ENCODE peak calls at places on chromosomes 1 and 21, in nine cellular contexts. X is AG04450, F is adrenal gland, M is tibial nerve, H is GM13977, G is WTC11, U is GM12864, I is omental fat pad, L is neural crest cell. T is an unnamed sample.

GRCh38 chr1:17212487-17213121 is 7.7 kb downstream of the PADI1 start:
- DNase-seq in X (peak), G (no peak), F (no peak), I (no peak), H (no peak), L (no peak), U (no peak), M (no peak), T (no peak)

GRCh38 chr1:28109639-28110038 is 21.2 kb upstream of the EYA3 start:
- DNase-seq in L (no peak), G (no peak), U (no peak), I (no peak), F (no peak), X (no peak), H (no peak), M (no peak), T (no peak)

GRCh38 chr1:78255378-78255777 is 209.6 kb downstream of the GIPC2 start:
- DNase-seq in X (no peak), F (no peak), I (no peak), G (no peak), H (no peak), U (no peak), M (no peak), L (no peak), T (no peak)

GRCh38 chr1:81155131-81155530 is 645.6 kb upstream of the ADGRL2 start:
- DNase-seq in G (no peak), H (no peak), X (no peak), F (no peak), L (no peak), I (no peak), M (no peak), U (no peak), T (no peak)

GRCh38 chr1:227242811-227243682 is 75.2 kb downstream of the CDC42BPA start:
- DNase-seq in F (no peak), I (no peak), H (no peak), G (no peak), L (no peak), U (no peak), M (no peak), X (no peak), T (no peak)

GRCh38 chr1:203274603-203275381 is 30.5 kb upstream of the BTG2 start:
- DNase-seq in M (peak), F (no peak), U (no peak), L (no peak), G (no peak), H (no peak), X (no peak), I (no peak), T (no peak)

GRCh38 chr21:16315223-16315622 is 585.4 kb downstream of the USP25 start:
- DNase-seq in L (no peak), G (no peak), H (no peak), M (no peak), F (no peak), I (no peak), U (no peak), X (no peak), T (no peak)

GRCh38 chr1:11211925-11212587 is 22.9 kb downstream of the ANGPTL7 start:
- DNase-seq in U (no peak), M (no peak), H (no peak), F (no peak), L (no peak), G (no peak), X (no peak), I (no peak), T (no peak)

GRCh38 chr1:10897981-10898728 is 101.7 kb upstream of the CASZ1 start:
- DNase-seq in M (no peak), U (no peak), X (no peak), G (no peak), F (no peak), H (no peak), I (no peak), L (no peak), T (no peak)

GRCh38 chr1:74324684-74325448 is 89.7 kb downstream of the TNNI3K start:
- DNase-seq in H (no peak), G (no peak), U (no peak), F (no peak), X (no peak), I (no peak), M (no peak), L (no peak), T (no peak)

GRCh38 chr21:42518216-42518615 is 4.6 kb downstream of the SLC37A1 start:
- DNase-seq in G (no peak), U (no peak), H (no peak), F (peak), I (no peak), X (no peak), L (no peak), M (no peak), T (no peak)

GRCh38 chr21:42461881-42462877 is 33.8 kb downstream of the RSPH1 start:
- DNase-seq in G (no peak), X (no peak), L (no peak), I (no peak), H (no peak), F (no peak), M (no peak), U (no peak), T (peak)

GRCh38 chr21:33308586-33309490 is 15.9 kb upstream of the IFNAR1 start:
- DNase-seq in F (no peak), G (no peak), X (no peak), H (no peak), M (no peak), U (peak), I (no peak), L (no peak), T (no peak)

GRCh38 chr1:235607284-235607683 is 42.3 kb downstream of the GNG4 start:
- DNase-seq in F (no peak), I (no peak), L (no peak), M (no peak), U (no peak), X (no peak), G (no peak), H (no peak), T (no peak)

GRCh38 chr1:92136316-92136715 is 56.2 kb downstream of the BTBD8 start:
- DNase-seq in X (no peak), H (no peak), F (no peak), G (no peak), I (no peak), L (no peak), M (no peak), U (no peak), T (no peak)

GRCh38 chr1:164524810-164525209 is 34.2 kb upstream of the PBX1 start:
- DNase-seq in U (no peak), F (no peak), X (no peak), M (no peak), L (no peak), I (no peak), G (no peak), H (no peak), T (no peak)
- TF ChIP-seq CTCF in U (no peak), F (no peak), X (no peak), M (no peak), L (no peak), I (no peak), G (no peak), H (no peak), T (no peak)

GRCh38 chr1:69305621-69306020 is 262.1 kb upstream of the LRRC7 start:
- DNase-seq in X (no peak), U (no peak), G (peak), L (no peak), H (no peak), M (no peak), F (no peak), I (no peak), T (no peak)
- TF ChIP-seq CTCF in X (peak), U (peak), G (peak), L (no peak), H (peak), M (no peak), F (no peak), I (no peak), T (no peak)

DNA sequence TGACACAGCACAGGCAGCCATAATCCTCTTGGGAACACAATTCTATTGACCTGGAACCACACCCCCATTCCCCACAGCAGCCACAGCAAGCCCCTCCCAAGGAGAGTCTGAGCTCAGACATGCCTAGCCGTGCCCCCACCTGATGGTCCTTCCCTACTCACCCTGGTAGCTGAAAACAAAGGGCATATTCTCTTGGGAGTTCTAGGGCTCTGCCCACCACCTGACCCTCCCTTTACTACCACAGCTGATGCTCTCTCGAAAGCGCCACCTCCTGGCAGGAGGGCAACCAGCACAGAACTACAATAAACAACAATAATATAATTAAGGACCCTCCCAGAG is 184.8 kb upstream of the COA6 start:
- DNase-seq in U (no peak), X (no peak), H (no peak), M (no peak), G (peak), F (no peak), L (peak), I (no peak), T (no peak)
- TF ChIP-seq CTCF in U (peak), X (peak), H (peak), M (no peak), G (no peak), F (no peak), L (peak), I (no peak), T (no peak)

DNA sequence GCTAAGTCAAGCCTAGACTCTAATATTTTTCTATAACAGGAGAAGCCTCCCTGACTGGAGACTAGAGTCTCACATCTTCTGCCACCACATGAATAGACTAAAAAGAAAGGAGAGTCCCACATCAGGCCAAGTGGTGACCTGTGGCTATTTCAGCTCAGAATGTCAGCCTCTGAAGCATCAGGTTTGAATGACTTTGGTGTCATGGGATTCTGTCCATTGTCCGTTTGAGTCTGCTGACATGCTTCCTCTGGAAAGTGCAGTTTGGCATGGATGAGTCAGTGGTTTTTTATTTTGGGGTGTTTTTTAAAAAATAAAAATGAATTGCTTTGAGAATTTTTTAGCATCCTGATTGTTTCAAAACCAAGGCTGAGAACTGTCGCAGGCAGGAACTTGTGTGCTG is 19.5 kb downstream of the DYRK3 start:
- DNase-seq in L (no peak), U (no peak), X (no peak), F (no peak), M (no peak), G (no peak), I (no peak), H (no peak), T (no peak)
- TF ChIP-seq CTCF in L (no peak), U (no peak), X (no peak), F (no peak), M (no peak), G (no peak), I (no peak), H (no peak), T (no peak)

DNA sequence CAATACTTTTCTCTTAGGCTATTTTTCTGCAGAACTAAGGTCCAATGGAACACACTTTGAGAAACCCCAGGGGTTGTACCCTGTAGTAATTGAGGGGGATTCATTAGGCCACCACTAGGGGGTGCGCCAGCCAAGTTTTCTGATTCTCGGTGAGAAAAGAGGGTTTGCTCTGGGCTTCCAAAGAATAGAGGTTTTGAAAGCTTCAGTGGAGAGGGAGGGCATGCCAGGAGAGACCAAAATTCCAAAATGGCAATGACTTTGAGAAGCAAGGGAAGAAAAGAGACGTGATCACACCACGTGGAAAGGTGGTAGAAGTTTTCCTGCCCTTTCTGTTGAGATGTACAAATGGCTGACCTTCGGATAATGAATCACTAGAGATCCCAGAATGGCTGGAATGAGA is 323.3 kb downstream of the RPS6KC1 start:
- DNase-seq in F (peak), M (peak), U (peak), I (no peak), G (peak), H (peak), L (peak), X (no peak), T (no peak)
- TF ChIP-seq CTCF in F (peak), M (peak), U (peak), I (no peak), G (peak), H (peak), L (peak), X (peak), T (no peak)

DNA sequence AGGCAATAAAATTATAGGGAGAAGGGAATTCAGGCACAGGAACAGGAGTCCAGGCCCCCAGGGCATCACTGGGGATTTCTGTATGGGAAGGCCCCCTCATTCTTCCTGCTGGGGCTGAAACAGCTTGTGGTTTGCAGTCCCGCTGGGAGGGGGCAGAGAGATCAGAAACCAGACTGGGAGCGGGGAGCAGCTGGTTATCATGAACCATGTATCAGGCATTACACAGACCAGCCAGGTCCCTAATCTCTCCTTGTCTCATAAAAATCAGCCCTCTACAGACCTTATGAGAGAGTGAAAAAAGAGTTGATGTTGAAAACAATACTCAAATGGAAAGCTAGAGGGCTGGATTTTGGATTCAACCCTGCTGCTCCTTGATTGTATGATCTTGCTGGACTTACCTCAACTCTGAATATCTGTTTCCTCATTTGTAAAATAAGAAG is 93.4 kb upstream of the F3 start:
- DNase-seq in H (no peak), G (no peak), L (no peak), I (no peak), F (no peak), U (no peak), M (no peak), X (no peak), T (no peak)
- TF ChIP-seq CTCF in H (no peak), G (no peak), L (no peak), I (no peak), F (no peak), U (no peak), M (no peak), X (peak), T (no peak)

GRCh38 chr1:176461576-176461975 is 1.4 kb upstream of the PAPPA2 start:
- DNase-seq in M (no peak), G (no peak), H (no peak), F (no peak), I (no peak), L (no peak), X (no peak), U (no peak), T (no peak)

GRCh38 chr1:176462671-176463225 is at the start of gene PAPPA2:
- DNase-seq in F (no peak), U (no peak), H (no peak), X (no peak), I (no peak), G (no peak), M (no peak), L (no peak), T (no peak)

GRCh38 chr1:176469450-176469985 is 6.5 kb downstream of the PAPPA2 start:
- DNase-seq in M (no peak), G (no peak), F (no peak), H (no peak), U (no peak), X (no peak), L (no peak), I (no peak), T (no peak)

GRCh38 chr1:176471338-176472121 is 8.6 kb downstream of the PAPPA2 start:
- DNase-seq in H (no peak), X (no peak), L (no peak), F (no peak), I (no peak), U (no peak), M (no peak), G (no peak), T (no peak)

GRCh38 chr1:176466514-176466913 is 3.5 kb downstream of the PAPPA2 start:
- DNase-seq in G (peak), L (no peak), X (no peak), U (no peak), I (no peak), M (no peak), H (peak), F (no peak), T (no peak)
- TF ChIP-seq CTCF in G (peak), L (peak), X (peak), U (peak), I (no peak), M (no peak), H (peak), F (no peak), T (no peak)

T was measured in activated B cell treated with CpG ODN at 0.5 μM for 24 hours.